ENCODE peak calls at places on chromosomes 2 and 18, in eight cellular contexts. One of them, this sample, is unnamed.

GRCh38 chr2:86042256-86043168 is 63.2 kb downstream of the POLR1A start:
- DNase-seq in left ventricle myocardium inferior: no peak
- DNase-seq in tibial artery: no peak
- DNase-seq in IMR-90: no peak
- DNase-seq in upper lobe of right lung: no peak
- DNase-seq in H9: peak; percentile 10
- DNase-seq in tibial nerve: no peak
- DNase-seq in MM.1S: no peak
- DNase-seq in this sample: no peak

GRCh38 chr2:230007931-230008707 is 60.6 kb downstream of the SLC16A14 start:
- DNase-seq in tibial nerve: peak; percentile 63
- DNase-seq in H9: peak; percentile 67
- DNase-seq in left ventricle myocardium inferior: peak; percentile 69
- DNase-seq in IMR-90: peak; percentile 71
- DNase-seq in MM.1S: peak; percentile 79
- DNase-seq in tibial artery: peak; percentile 71
- DNase-seq in upper lobe of right lung: peak; percentile 80
- DNase-seq in this sample: peak; percentile 51

GRCh38 chr2:222423632-222424280 is 587 bp upstream of the SGPP2 start:
- DNase-seq in tibial artery: no peak
- DNase-seq in upper lobe of right lung: peak; percentile 72
- DNase-seq in left ventricle myocardium inferior: no peak
- DNase-seq in H9: peak; percentile 34
- DNase-seq in IMR-90: no peak
- DNase-seq in MM.1S: peak; percentile 45
- DNase-seq in tibial nerve: no peak
- DNase-seq in this sample: no peak

GRCh38 chr18:8241731-8242130 is 367.5 kb upstream of the RAB12 start:
- DNase-seq in IMR-90: no peak
- DNase-seq in H9: no peak
- DNase-seq in tibial nerve: no peak
- DNase-seq in MM.1S: no peak
- DNase-seq in upper lobe of right lung: no peak
- DNase-seq in left ventricle myocardium inferior: no peak
- DNase-seq in tibial artery: no peak
- DNase-seq in this sample: no peak

GRCh38 chr2:135552887-135553286 is 21.6 kb downstream of the R3HDM1 start:
- DNase-seq in H9: no peak
- DNase-seq in IMR-90: no peak
- DNase-seq in left ventricle myocardium inferior: no peak
- DNase-seq in MM.1S: no peak
- DNase-seq in tibial artery: no peak
- DNase-seq in upper lobe of right lung: no peak
- DNase-seq in tibial nerve: no peak
- DNase-seq in this sample: no peak

GRCh38 chr2:227221120-227221519 is 56.7 kb downstream of the COL4A3 start:
- DNase-seq in upper lobe of right lung: no peak
- DNase-seq in H9: no peak
- DNase-seq in IMR-90: no peak
- DNase-seq in left ventricle myocardium inferior: no peak
- DNase-seq in MM.1S: no peak
- DNase-seq in tibial nerve: no peak
- DNase-seq in tibial artery: no peak
- DNase-seq in this sample: no peak

GRCh38 chr2:139769633-139770032 is 989.4 kb upstream of the NXPH2 start:
- DNase-seq in MM.1S: no peak
- DNase-seq in left ventricle myocardium inferior: no peak
- DNase-seq in H9: no peak
- DNase-seq in tibial nerve: no peak
- DNase-seq in upper lobe of right lung: no peak
- DNase-seq in IMR-90: no peak
- DNase-seq in tibial artery: no peak
- DNase-seq in this sample: no peak

GRCh38 chr2:231764752-231765151 is 16.3 kb downstream of the PDE6D start:
- DNase-seq in MM.1S: no peak
- DNase-seq in tibial nerve: no peak
- DNase-seq in upper lobe of right lung: no peak
- DNase-seq in left ventricle myocardium inferior: no peak
- DNase-seq in IMR-90: no peak
- DNase-seq in tibial artery: no peak
- DNase-seq in H9: no peak
- DNase-seq in this sample: no peak

GRCh38 chr2:202376460-202377307 is 557 bp downstream of the BMPR2 start:
- DNase-seq in tibial nerve: no peak
- DNase-seq in left ventricle myocardium inferior: peak; percentile 29
- DNase-seq in upper lobe of right lung: peak; percentile 78
- DNase-seq in MM.1S: peak; percentile 16
- DNase-seq in IMR-90: peak; percentile 41
- DNase-seq in tibial artery: peak; percentile 41
- DNase-seq in H9: no peak
- DNase-seq in this sample: peak; percentile 23

GRCh38 chr2:166343467-166343866 is 32.3 kb downstream of the SCN9A start:
- DNase-seq in H9: peak; percentile 45
- DNase-seq in IMR-90: no peak
- DNase-seq in upper lobe of right lung: no peak
- DNase-seq in MM.1S: no peak
- DNase-seq in tibial nerve: no peak
- DNase-seq in left ventricle myocardium inferior: no peak
- DNase-seq in tibial artery: no peak
- DNase-seq in this sample: peak; percentile 89

GRCh38 chr2:62536873-62537547 is 31.0 kb upstream of the TMEM17 start:
- DNase-seq in H9: no peak
- DNase-seq in upper lobe of right lung: no peak
- DNase-seq in left ventricle myocardium inferior: no peak
- DNase-seq in IMR-90: no peak
- DNase-seq in tibial artery: no peak
- DNase-seq in tibial nerve: no peak
- DNase-seq in MM.1S: no peak
- DNase-seq in this sample: peak; percentile 72

GRCh38 chr2:158459161-158460003 is 2.6 kb downstream of the PKP4 start:
- DNase-seq in tibial nerve: no peak
- DNase-seq in IMR-90: no peak
- DNase-seq in upper lobe of right lung: no peak
- DNase-seq in left ventricle myocardium inferior: no peak
- DNase-seq in tibial artery: no peak
- DNase-seq in H9: no peak
- DNase-seq in MM.1S: no peak
- DNase-seq in this sample: peak; percentile 22

GRCh38 chr18:10290244-10291240 is 163.9 kb upstream of the APCDD1 start:
- DNase-seq in upper lobe of right lung: no peak
- DNase-seq in IMR-90: peak; percentile 21
- DNase-seq in left ventricle myocardium inferior: no peak
- DNase-seq in H9: no peak
- DNase-seq in MM.1S: no peak
- DNase-seq in tibial nerve: no peak
- DNase-seq in tibial artery: peak; percentile 48
- DNase-seq in this sample: no peak

GRCh38 chr2:191678437-191679110 is 638 bp downstream of the NABP1 start:
- DNase-seq in H9: peak; percentile 50
- DNase-seq in tibial nerve: peak; percentile 47
- DNase-seq in left ventricle myocardium inferior: peak; percentile 50
- DNase-seq in MM.1S: peak; percentile 67
- DNase-seq in tibial artery: peak; percentile 52
- DNase-seq in upper lobe of right lung: peak; percentile 86
- DNase-seq in IMR-90: no peak
- DNase-seq in this sample: no peak

GRCh38 chr18:23972416-23972815 is 42.1 kb upstream of the TTC39C start:
- DNase-seq in MM.1S: no peak
- DNase-seq in left ventricle myocardium inferior: no peak
- DNase-seq in tibial nerve: no peak
- DNase-seq in H9: no peak
- DNase-seq in upper lobe of right lung: no peak
- DNase-seq in IMR-90: no peak
- DNase-seq in tibial artery: no peak
- DNase-seq in this sample: peak; percentile 64

DNA sequence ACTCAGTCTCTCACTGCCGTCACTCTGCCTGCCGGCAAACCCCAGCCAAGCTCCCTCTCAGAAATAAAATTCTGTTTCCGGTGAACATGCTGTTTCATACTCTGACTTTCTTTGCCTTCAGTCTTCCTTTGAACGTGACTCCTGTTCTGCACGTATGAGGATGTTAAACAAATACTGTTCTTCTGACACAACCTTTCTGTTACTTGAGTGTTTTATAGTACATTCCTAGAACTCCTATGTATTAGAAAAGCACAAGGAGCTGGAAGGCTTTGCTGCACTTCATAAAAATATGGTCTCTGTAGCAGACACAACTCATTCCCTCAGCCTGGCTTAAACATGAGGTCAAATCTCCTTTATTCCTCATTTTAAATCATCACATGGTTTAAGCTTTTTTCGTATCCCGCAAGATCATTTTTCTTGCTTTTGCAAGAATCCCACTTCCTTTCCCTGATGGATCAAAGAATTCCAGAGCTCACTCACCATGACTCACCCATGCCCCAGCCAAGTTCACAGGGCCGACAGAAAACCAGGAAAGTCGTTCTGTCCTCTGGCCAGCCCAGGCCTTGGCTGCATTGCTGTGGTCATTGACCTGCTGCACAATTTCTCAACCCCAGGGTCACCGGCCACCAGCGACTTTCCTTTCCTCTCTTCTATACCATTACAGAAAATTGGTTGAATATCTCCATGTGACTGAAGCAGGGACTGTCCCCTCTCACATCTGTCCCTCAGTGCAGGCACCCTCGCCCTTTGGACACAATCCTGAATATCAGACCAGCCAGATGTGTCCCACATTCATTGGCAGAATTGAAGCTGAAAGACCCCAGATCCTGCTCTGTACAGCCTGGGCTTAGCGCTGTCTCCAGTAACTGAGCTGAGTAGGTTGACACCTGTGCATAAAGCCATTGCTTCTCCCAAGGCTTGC is 183.1 kb upstream of the ARL4C start:
- DNase-seq in tibial artery: peak; percentile 81
- DNase-seq in MM.1S: no peak
- DNase-seq in H9: no peak
- DNase-seq in tibial nerve: peak; percentile 57
- DNase-seq in IMR-90: peak; percentile 99
- DNase-seq in upper lobe of right lung: no peak
- DNase-seq in left ventricle myocardium inferior: peak; percentile 60
- DNase-seq in this sample: peak; percentile 71
- H3K27ac ChIP-seq in tibial artery: peak overlapping the region; percentile 42
- H3K27ac ChIP-seq in MM.1S: no peak overlapping the region
- H3K27ac ChIP-seq in H9: no peak overlapping the region
- H3K27ac ChIP-seq in tibial nerve: peak overlapping the region; percentile 48
- H3K27ac ChIP-seq in IMR-90: peak overlapping the region; percentile 90
- H3K27ac ChIP-seq in upper lobe of right lung: no peak overlapping the region
- H3K27ac ChIP-seq in left ventricle myocardium inferior: peak overlapping the region; percentile 54
- H3K27ac ChIP-seq in this sample: peak overlapping the region; percentile 19

GRCh38 chr2:172708247-172708646 is 27.4 kb upstream of the RAPGEF4 start:
- DNase-seq in H9: no peak
- DNase-seq in left ventricle myocardium inferior: no peak
- DNase-seq in upper lobe of right lung: no peak
- DNase-seq in tibial nerve: no peak
- DNase-seq in IMR-90: no peak
- DNase-seq in MM.1S: no peak
- DNase-seq in tibial artery: no peak
- DNase-seq in this sample: no peak

GRCh38 chr2:172702451-172702850 is 33.2 kb upstream of the RAPGEF4 start:
- DNase-seq in tibial nerve: no peak
- DNase-seq in H9: no peak
- DNase-seq in upper lobe of right lung: no peak
- DNase-seq in IMR-90: no peak
- DNase-seq in MM.1S: no peak
- DNase-seq in left ventricle myocardium inferior: no peak
- DNase-seq in tibial artery: no peak
- DNase-seq in this sample: no peak

GRCh38 chr2:172701250-172701649 is 34.4 kb upstream of the RAPGEF4 start:
- DNase-seq in left ventricle myocardium inferior: no peak
- DNase-seq in upper lobe of right lung: no peak
- DNase-seq in tibial artery: no peak
- DNase-seq in IMR-90: peak; percentile 92
- DNase-seq in H9: no peak
- DNase-seq in tibial nerve: no peak
- DNase-seq in MM.1S: no peak
- DNase-seq in this sample: peak; percentile 95

GRCh38 chr2:172705352-172705751 is 30.3 kb upstream of the RAPGEF4 start:
- DNase-seq in left ventricle myocardium inferior: no peak
- DNase-seq in tibial nerve: no peak
- DNase-seq in H9: no peak
- DNase-seq in IMR-90: no peak
- DNase-seq in tibial artery: no peak
- DNase-seq in MM.1S: no peak
- DNase-seq in upper lobe of right lung: no peak
- DNase-seq in this sample: no peak

GRCh38 chr2:172704072-172704936 is 31.3 kb upstream of the RAPGEF4 start:
- DNase-seq in tibial artery: no peak
- DNase-seq in MM.1S: peak; percentile 27
- DNase-seq in H9: no peak
- DNase-seq in upper lobe of right lung: no peak
- DNase-seq in tibial nerve: no peak
- DNase-seq in left ventricle myocardium inferior: no peak
- DNase-seq in IMR-90: peak; percentile 51
- DNase-seq in this sample: no peak
- TF ChIP-seq CTCF in tibial artery: peak; percentile 22
- TF ChIP-seq CTCF in MM.1S: peak; percentile 61
- TF ChIP-seq CTCF in H9: peak; percentile 75
- TF ChIP-seq CTCF in upper lobe of right lung: peak; percentile 59
- TF ChIP-seq CTCF in tibial nerve: peak; percentile 29
- TF ChIP-seq CTCF in left ventricle myocardium inferior: peak; percentile 70
- TF ChIP-seq CTCF in IMR-90: peak; percentile 54
- TF ChIP-seq CTCF in this sample: peak; percentile 68

DNA sequence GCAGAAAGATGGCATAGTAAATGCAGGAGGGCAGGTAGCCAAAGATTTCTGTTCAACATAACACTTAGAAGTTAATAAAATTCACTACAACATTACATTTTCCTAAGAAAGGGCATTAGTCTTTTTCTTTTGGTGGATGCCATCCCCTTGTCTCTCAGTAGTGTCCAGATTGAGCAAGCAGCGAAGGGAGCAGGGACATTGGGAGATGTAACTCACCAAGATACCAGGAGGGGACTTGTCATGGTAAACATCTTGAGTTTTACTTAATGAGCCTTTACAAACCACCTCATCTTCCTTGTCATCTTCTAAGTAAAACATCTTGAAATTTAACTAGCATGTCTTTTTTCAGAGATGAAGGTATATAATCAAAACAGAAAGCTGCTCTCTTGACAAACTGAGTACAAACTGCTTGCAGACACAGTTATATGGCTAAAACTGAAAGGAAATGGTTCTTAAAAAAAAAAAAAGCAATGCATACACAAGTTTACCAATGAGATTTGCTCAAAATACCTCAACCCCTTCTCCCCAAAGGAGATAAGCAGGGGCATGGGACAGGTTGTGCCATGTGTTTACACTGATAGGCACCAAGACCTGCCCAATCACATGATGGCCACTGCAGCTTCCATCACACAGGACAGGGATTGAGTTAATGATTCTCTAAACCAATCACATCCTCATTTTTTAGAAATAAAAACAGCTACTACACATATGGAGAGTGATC is 30.3 kb downstream of the LPIN2 start:
- DNase-seq in IMR-90: no peak
- DNase-seq in tibial artery: no peak
- DNase-seq in tibial nerve: no peak
- DNase-seq in upper lobe of right lung: no peak
- DNase-seq in MM.1S: peak; percentile 30
- DNase-seq in left ventricle myocardium inferior: no peak
- DNase-seq in H9: no peak
- DNase-seq in this sample: no peak
- H3K4me1 ChIP-seq in IMR-90: peaks cover 44% of the 10 kb centered on the region
- H3K4me1 ChIP-seq in tibial artery: no peaks in the 10 kb centered on the region
- H3K4me1 ChIP-seq in tibial nerve: peaks cover 56% of the 10 kb centered on the region
- H3K4me1 ChIP-seq in upper lobe of right lung: peaks cover 57% of the 10 kb centered on the region
- H3K4me1 ChIP-seq in MM.1S: peaks cover 23% of the 10 kb centered on the region
- H3K4me1 ChIP-seq in left ventricle myocardium inferior: peaks cover 59% of the 10 kb centered on the region
- H3K4me1 ChIP-seq in H9: peaks cover 4% of the 10 kb centered on the region
- H3K4me1 ChIP-seq in this sample: peaks cover 13% of the 10 kb centered on the region

GRCh38 chr2:4828682-4829374 is 863.4 kb upstream of the SOX11 start:
- DNase-seq in MM.1S: no peak
- DNase-seq in tibial artery: no peak
- DNase-seq in H9: no peak
- DNase-seq in left ventricle myocardium inferior: no peak
- DNase-seq in upper lobe of right lung: no peak
- DNase-seq in tibial nerve: no peak
- DNase-seq in IMR-90: no peak
- DNase-seq in this sample: no peak
- H3K27ac ChIP-seq in MM.1S: no peak overlapping the region
- H3K27ac ChIP-seq in tibial artery: no peak overlapping the region
- H3K27ac ChIP-seq in H9: no peak overlapping the region
- H3K27ac ChIP-seq in left ventricle myocardium inferior: no peak overlapping the region
- H3K27ac ChIP-seq in upper lobe of right lung: no peak overlapping the region
- H3K27ac ChIP-seq in tibial nerve: no peak overlapping the region
- H3K27ac ChIP-seq in IMR-90: no peak overlapping the region
- H3K27ac ChIP-seq in this sample: no peak overlapping the region

This sample was measured in foreskin keratinocyte.